ENCODE peak calls at places on chromosomes 3 and 15, in five cellular contexts. S is fibroblast of lung; E is ovary; R is CD8-positive, alpha-beta memory T cell; Z is heart right ventricle. O is an unnamed sample.

GRCh38 chr3:3053974-3054373 is 56.2 kb downstream of the IL5RA start:
- DNase-seq in S (peak; percentile 53), Z (no peak), R (no peak), E (no peak), O (no peak)

GRCh38 chr3:122227036-122227781 is 43.7 kb downstream of the CASR start:
- DNase-seq in S (no peak), Z (no peak), E (no peak), R (no peak), O (no peak)

GRCh38 chr3:152943645-152944044 is 108.7 kb downstream of the P2RY1 start:
- DNase-seq in S (peak; percentile 26), E (no peak), Z (no peak), R (no peak), O (no peak)

GRCh38 chr3:71973337-71974030 is 188.5 kb upstream of the PROK2 start:
- DNase-seq in Z (peak; percentile 44), S (no peak), R (no peak), E (no peak), O (no peak)

GRCh38 chr15:74786659-74787165 is 4.8 kb downstream of the CSK start:
- DNase-seq in R (no peak), E (no peak), S (no peak), Z (peak; percentile 48), O (no peak)

GRCh38 chr15:57932348-57932747 is 133.2 kb downstream of the ALDH1A2 start:
- DNase-seq in S (no peak), Z (no peak), R (no peak), E (no peak), O (no peak)

GRCh38 chr3:30232142-30232541 is 374.3 kb upstream of the TGFBR2 start:
- DNase-seq in E (no peak), R (no peak), Z (no peak), S (peak; percentile 93), O (no peak)

GRCh38 chr15:98803228-98804056 is 155.1 kb downstream of the IGF1R start:
- DNase-seq in Z (no peak), R (no peak), S (peak; percentile 80), E (no peak), O (no peak)

GRCh38 chr3:184299488-184300376 is 691 bp downstream of the PSMD2 start:
- DNase-seq in E (no peak), R (no peak), Z (no peak), S (peak; percentile 59), O (no peak)

GRCh38 chr3:57227930-57228733 is 603 bp downstream of the APPL1 start:
- DNase-seq in R (peak; percentile 60), E (peak; percentile 53), Z (peak; percentile 63), S (peak; percentile 55), O (no peak)

GRCh38 chr15:82852906-82853635 is 43.6 kb downstream of the WHAMM start:
- DNase-seq in E (no peak), R (no peak), S (no peak), Z (no peak), O (peak; percentile 86)

GRCh38 chr15:23440596-23440995 is 6.4 kb downstream of the GOLGA6L2 start:
- DNase-seq in R (no peak), E (no peak), S (no peak), Z (no peak), O (no peak)

GRCh38 chr3:18307529-18307928 is 117.6 kb downstream of the SATB1 start:
- DNase-seq in S (no peak), Z (no peak), R (no peak), E (no peak), O (no peak)

GRCh38 chr3:148697311-148698189 is at the start of gene AGTR1:
- DNase-seq in Z (peak; percentile 67), E (peak; percentile 36), R (peak; percentile 22), S (peak; percentile 47), O (no peak)

GRCh38 chr3:141412936-141413354 is 44.6 kb downstream of the ZBTB38 start:
- DNase-seq in Z (peak; percentile 92), S (peak; percentile 87), R (no peak), E (peak; percentile 94), O (no peak)

GRCh38 chr3:72274511-72275295 is 489.8 kb upstream of the PROK2 start:
- DNase-seq in Z (no peak), S (peak; percentile 80), E (peak; percentile 52), R (no peak), O (no peak)

GRCh38 chr3:13706451-13706850 is 157.5 kb downstream of the FBLN2 start:
- DNase-seq in R (peak; percentile 15), E (no peak), Z (no peak), S (no peak), O (no peak)

GRCh38 chr3:40876496-40876895 is 322.8 kb upstream of the CTNNB1 start:
- DNase-seq in E (no peak), R (no peak), Z (no peak), S (peak; percentile 35), O (no peak)

GRCh38 chr15:64893481-64894394 is 18.0 kb upstream of the ANKDD1A start:
- DNase-seq in R (peak; percentile 98), S (peak; percentile 96), E (peak; percentile 91), Z (peak; percentile 96), O (peak; percentile 98)
- H3K4me3 ChIP-seq in R (peak overlapping the region; percentile 75), S (no peak overlapping the region), E (peak overlapping the region; percentile 19), Z (peak overlapping the region; percentile 41), O (peak overlapping the region; percentile 60)

DNA sequence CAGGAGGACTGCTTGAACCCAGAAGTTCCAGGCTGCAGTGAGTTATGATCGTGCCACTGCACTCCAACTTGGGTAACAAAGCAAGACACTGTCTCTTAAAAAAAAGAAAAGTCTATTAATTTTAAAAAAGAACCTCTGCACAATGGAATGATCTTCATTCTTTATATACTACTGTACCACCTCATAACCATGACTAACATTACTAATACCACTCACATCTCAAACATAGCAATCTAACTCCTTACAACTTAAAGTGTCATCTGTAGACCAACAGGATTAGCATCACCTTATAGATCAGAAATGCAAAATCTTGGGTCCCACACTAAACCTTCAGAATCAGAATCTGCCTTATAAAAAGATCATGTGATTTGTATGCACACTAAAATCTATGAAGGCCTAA is 48.8 kb upstream of the MAP4 start:
- DNase-seq in S (peak; percentile 45), E (no peak), Z (no peak), R (no peak), O (no peak)
- H3K4me3 ChIP-seq in S (no peak overlapping the region), E (no peak overlapping the region), Z (no peak overlapping the region), R (no peak overlapping the region), O (no peak overlapping the region)

GRCh38 chr3:66302288-66302687 is 81.5 kb downstream of the SLC25A26 start:
- DNase-seq in Z (no peak), S (no peak), R (peak; percentile 75), E (no peak), O (peak; percentile 53)
- H3K4me3 ChIP-seq in Z (no peak overlapping the region), S (no peak overlapping the region), R (no peak overlapping the region), E (no peak overlapping the region), O (no peak overlapping the region)

GRCh38 chr15:92654662-92655061 is 913 bp downstream of the FAM174B start:
- DNase-seq in S (no peak), R (no peak), E (no peak), Z (no peak), O (no peak)

GRCh38 chr15:92655178-92655995 is at the start of gene FAM174B:
- DNase-seq in S (peak; percentile 57), Z (peak; percentile 57), E (peak; percentile 61), R (no peak), O (peak; percentile 29)

GRCh38 chr15:92653366-92653765 is 2.2 kb downstream of the FAM174B start:
- DNase-seq in Z (no peak), S (no peak), R (no peak), E (no peak), O (no peak)

GRCh38 chr15:92652576-92652966 is 3.0 kb downstream of the FAM174B start:
- DNase-seq in Z (no peak), R (no peak), E (no peak), S (no peak), O (no peak)

GRCh38 chr15:92653836-92654524 is 1.6 kb downstream of the FAM174B start:
- DNase-seq in S (peak; percentile 6), E (no peak), Z (no peak), R (no peak), O (no peak)
- H3K4me3 ChIP-seq in S (no peak overlapping the region), E (no peak overlapping the region), Z (peak overlapping the region; percentile 61), R (no peak overlapping the region), O (no peak overlapping the region)

DNA sequence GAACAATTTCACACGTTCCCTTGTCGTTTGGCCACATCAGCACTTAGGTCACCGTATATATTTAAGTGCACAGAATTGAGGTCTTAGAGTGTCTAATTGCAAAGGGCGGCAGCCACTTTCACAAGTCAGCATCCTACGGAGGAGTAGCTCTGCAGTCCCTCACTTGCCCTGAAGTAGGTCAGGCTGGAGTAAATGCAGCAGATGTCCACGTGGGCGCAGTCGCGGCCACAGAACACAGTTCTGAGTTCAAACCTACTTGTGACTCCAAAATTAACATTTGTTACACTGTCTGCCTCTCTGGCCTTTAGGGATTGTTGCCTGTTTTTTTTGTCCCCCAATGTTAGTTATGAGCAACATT is 85.8 kb downstream of the PDCD6IP start:
- DNase-seq in E (no peak), S (no peak), Z (no peak), R (no peak), O (no peak)
- H3K4me3 ChIP-seq in E (no peak overlapping the region), S (no peak overlapping the region), Z (peak overlapping the region; percentile 6), R (no peak overlapping the region), O (no peak overlapping the region)

DNA sequence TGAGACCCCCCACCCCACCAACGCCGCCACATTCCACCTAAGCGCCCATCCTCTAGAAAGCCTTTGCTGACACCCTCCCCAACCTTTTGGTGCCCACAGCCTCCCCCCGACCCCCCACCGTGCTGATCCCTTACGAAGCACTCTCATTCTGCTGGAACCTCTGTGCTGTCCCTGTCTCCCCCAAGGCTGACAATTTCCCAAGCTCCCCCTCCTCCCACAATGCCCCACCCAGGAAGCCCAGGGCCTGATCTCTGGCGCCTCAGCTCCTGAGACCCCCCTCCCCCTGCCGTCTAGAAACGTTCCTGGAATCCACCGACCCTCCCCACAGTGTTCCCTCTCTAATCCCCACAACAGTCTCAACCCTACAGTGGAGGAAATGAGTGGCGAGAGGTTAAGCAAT is 18.4 kb downstream of the MYL3 start:
- DNase-seq in S (no peak), E (no peak), Z (no peak), R (no peak), O (no peak)
- H3K4me3 ChIP-seq in S (no peak overlapping the region), E (peak overlapping the region; percentile 52), Z (no peak overlapping the region), R (no peak overlapping the region), O (no peak overlapping the region)

DNA sequence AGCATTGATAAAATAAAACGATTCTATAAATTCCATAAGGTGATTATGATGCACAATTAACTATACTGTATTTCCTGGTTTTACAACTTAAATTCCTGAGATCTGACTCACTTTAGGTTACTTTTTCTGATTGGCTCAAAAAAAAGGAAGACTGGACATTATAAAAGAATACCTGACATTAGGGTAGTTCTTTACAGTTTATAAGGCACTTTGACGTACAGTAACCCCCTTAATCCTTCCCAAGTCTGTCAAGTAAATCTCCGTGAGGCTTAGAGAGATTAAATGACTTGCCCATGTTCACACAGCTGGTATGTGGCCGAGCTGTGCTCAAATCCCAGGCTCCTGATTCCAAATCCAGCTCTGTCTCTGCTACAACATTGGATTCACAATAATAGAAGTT is 1.0 kb upstream of the SLTM start:
- DNase-seq in R (no peak), Z (no peak), E (no peak), S (no peak), O (no peak)
- H3K4me3 ChIP-seq in R (peak overlapping the region; percentile 74), Z (peak overlapping the region; percentile 87), E (peak overlapping the region; percentile 85), S (peak overlapping the region; percentile 79), O (peak overlapping the region; percentile 69)

O was measured in Jurkat, Clone E6-1.